ENCODE peak calls at places on chromosome 11, in four cellular contexts. K is DND-41, G is mesendoderm, W is HCT116. A is an unnamed sample.

GRCh38 chr11:36362902-36363301 is 66.8 kb downstream of the PRR5L start:
- DNase-seq in G (peak), K (no peak), W (no peak), A (no peak)

GRCh38 chr11:105489431-105489830 is 120.4 kb upstream of the GRIA4 start:
- DNase-seq in G (no peak), K (no peak), W (no peak), A (no peak)

GRCh38 chr11:69376155-69377028 is 82.4 kb downstream of the MYEOV start:
- DNase-seq in W (no peak), K (no peak), G (no peak), A (peak)

GRCh38 chr11:96103102-96103501 is 179.2 kb upstream of the MTMR2 start:
- DNase-seq in G (no peak), W (no peak), K (no peak), A (no peak)

GRCh38 chr11:3109921-3110706 is 52.9 kb upstream of the CARS1 start:
- DNase-seq in W (peak), G (peak), K (peak), A (no peak)

GRCh38 chr11:114366331-114367243 is 33.7 kb downstream of the C11orf71 start:
- DNase-seq in K (no peak), W (no peak), G (peak), A (no peak)

GRCh38 chr11:8832571-8833260 is 78.3 kb upstream of the AKIP1 start:
- DNase-seq in W (no peak), K (peak), G (peak), A (no peak)

GRCh38 chr11:47502767-47503166 is 50.2 kb downstream of the CELF1 start:
- DNase-seq in G (no peak), W (no peak), K (no peak), A (no peak)

GRCh38 chr11:121844016-121844415 is 272.0 kb downstream of the BLID start:
- DNase-seq in K (no peak), W (no peak), G (peak), A (no peak)

GRCh38 chr11:101913631-101914030 is 1.2 kb upstream of the CEP126 start:
- DNase-seq in K (no peak), G (no peak), W (no peak), A (no peak)
- H3K9ac ChIP-seq in K (no peak), G (no peak), W (no peak), A (no peak)

GRCh38 chr11:112159098-112159761 is 4.7 kb downstream of the IL18 start:
- DNase-seq in W (no peak), K (no peak), G (no peak), A (no peak)

GRCh38 chr11:112162761-112163669 is 879 bp downstream of the IL18 start:
- DNase-seq in W (no peak), K (no peak), G (no peak), A (no peak)

GRCh38 chr11:112161012-112161411 is 2.9 kb downstream of the IL18 start:
- DNase-seq in G (no peak), W (no peak), K (no peak), A (no peak)

GRCh38 chr11:112157274-112157766 is 6.6 kb downstream of the IL18 start:
- DNase-seq in W (peak), G (peak), K (no peak), A (no peak)

DNA sequence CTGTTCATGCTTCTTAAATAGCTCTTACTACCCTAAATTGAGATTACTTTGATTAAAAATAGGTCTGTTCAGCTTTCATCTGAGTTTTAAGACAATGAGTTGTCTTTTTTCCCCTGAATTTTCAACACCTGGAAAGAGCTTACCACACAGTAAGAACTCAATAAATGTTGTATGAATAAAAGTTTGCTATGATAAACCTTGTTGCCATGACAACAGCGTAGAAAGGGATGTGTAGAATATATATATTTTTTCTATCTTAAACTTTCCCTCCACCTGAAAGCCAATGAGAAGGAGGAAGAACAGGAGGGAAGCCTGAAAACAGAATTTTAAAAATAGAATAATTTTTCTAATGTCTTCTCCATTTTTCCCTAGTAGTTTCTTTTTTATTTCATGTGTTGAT is 3.4 kb downstream of the IL18 start:
- DNase-seq in G (no peak), W (no peak), K (no peak), A (no peak)
- H3K27ac ChIP-seq in G (no peak), W (peak), K (no peak), A (no peak)

GRCh38 chr11:110092577-110093406 is at the start of gene ZC3H12C:
- DNase-seq in K (no peak), G (peak), W (peak), A (peak)

GRCh38 chr11:110095554-110095953 is 2.4 kb downstream of the ZC3H12C start:
- DNase-seq in K (no peak), G (no peak), W (peak), A (no peak)

GRCh38 chr11:110096369-110096976 is 3.3 kb downstream of the ZC3H12C start:
- DNase-seq in W (no peak), K (no peak), G (no peak), A (no peak)

GRCh38 chr11:110093407-110094297 is 460 bp downstream of the ZC3H12C start:
- DNase-seq in G (peak), W (peak), K (no peak), A (peak)

DNA sequence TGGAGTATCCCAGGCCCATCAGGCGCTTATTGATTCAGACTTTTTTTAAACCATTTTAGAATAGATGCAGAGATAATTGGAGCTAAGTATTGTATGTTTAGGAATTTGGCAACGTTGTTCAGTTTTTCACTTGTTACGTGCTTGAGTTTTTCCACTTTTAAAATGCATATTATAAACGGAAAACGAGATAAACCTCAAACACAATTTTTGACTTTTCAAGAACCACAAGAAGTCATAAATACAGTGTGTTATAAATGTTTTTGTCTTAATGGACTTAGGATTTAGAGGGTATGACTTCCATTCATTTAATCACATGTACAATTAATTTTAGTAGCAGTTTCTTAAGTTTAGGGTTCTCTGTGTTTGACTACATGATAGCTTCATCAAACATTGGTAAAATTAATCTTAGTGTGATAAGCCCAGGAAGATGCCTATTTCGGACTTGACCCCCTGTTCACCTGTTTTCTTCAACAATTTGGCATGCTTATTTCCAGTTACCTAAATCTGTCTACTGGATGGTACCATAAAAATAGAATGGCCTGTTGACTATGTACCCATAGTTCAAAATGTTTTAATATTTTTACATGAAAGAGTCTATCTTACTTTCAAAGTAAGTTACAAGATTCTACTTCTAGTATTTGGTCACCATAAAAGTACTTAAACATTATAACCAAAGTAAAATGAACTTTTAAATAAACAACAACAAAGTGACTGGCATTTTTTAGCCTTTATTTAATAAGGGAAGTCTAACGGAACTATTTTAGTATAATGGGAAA is 1.3 kb downstream of the ZC3H12C start:
- DNase-seq in W (no peak), K (no peak), G (no peak), A (no peak)
- H3K4me3 ChIP-seq in W (peak), K (no peak), G (no peak), A (peak)

GRCh38 chr11:117221775-117222517 is 9.9 kb downstream of the PCSK7 start:
- DNase-seq in W (no peak), K (no peak), G (no peak), A (peak)
- H3K9ac ChIP-seq in W (peak), K (no peak), G (no peak), A (peak)